ENCODE peak calls at places on chromosome 18, in eight cellular contexts. N is left ventricle myocardium inferior; S is activated CD4-positive, alpha-beta T cell treated with anti-CD3 and anti-CD28 coated beads for 1 hour; R is AG08395; Z is hypothalamus; O is astrocyte; L is MCF 10A; X is NCI-H2029. I is an unnamed sample.

GRCh38 chr18:2971741-2972552 is 41.0 kb downstream of the LPIN2 start:
- DNase-seq in R (no peak), S (peak), O (no peak), L (no peak), Z (peak), N (peak), X (no peak), I (no peak)

GRCh38 chr18:52326001-52326400 is 14.0 kb upstream of the DCC start:
- DNase-seq in S (no peak), O (peak), X (no peak), N (no peak), L (no peak), Z (no peak), R (no peak), I (no peak)

GRCh38 chr18:8264861-8265411 is 344.3 kb upstream of the RAB12 start:
- DNase-seq in Z (no peak), N (no peak), S (no peak), X (no peak), L (no peak), R (no peak), O (no peak), I (peak)

GRCh38 chr18:26777316-26778053 is 88.0 kb downstream of the AQP4 start:
- DNase-seq in L (peak), N (no peak), X (no peak), R (no peak), O (peak), Z (no peak), S (no peak), I (no peak)

GRCh38 chr18:48788378-48788777 is 162.4 kb downstream of the SMAD7 start:
- DNase-seq in X (no peak), S (no peak), R (no peak), Z (no peak), N (no peak), O (no peak), L (no peak), I (no peak)

GRCh38 chr18:64037812-64038414 is 68.0 kb downstream of the SERPINB8 start:
- DNase-seq in R (peak), X (no peak), Z (no peak), S (no peak), N (no peak), L (peak), O (peak), I (no peak)

GRCh38 chr18:24987271-24987932 is 364.6 kb downstream of the ZNF521 start:
- DNase-seq in R (peak), O (peak), S (no peak), N (peak), X (no peak), Z (no peak), L (no peak), I (no peak)

GRCh38 chr18:74234326-74235171 is 57.2 kb downstream of the CYB5A start:
- DNase-seq in O (peak), S (no peak), Z (no peak), R (peak), L (peak), X (no peak), N (no peak), I (peak)

GRCh38 chr18:2881490-2882195 is 34.8 kb downstream of the EMILIN2 start:
- DNase-seq in Z (no peak), L (no peak), O (peak), N (peak), S (no peak), R (peak), X (peak), I (no peak)

GRCh38 chr18:42707080-42707479 is 408.4 kb downstream of the RIT2 start:
- DNase-seq in X (no peak), L (no peak), N (no peak), O (no peak), R (no peak), S (no peak), Z (no peak), I (no peak)

GRCh38 chr18:55743701-55744100 is 155.7 kb upstream of the TCF4 start:
- DNase-seq in L (no peak), R (no peak), S (no peak), Z (no peak), X (no peak), O (peak), N (no peak), I (no peak)

GRCh38 chr18:10449396-10449795 is 5.0 kb upstream of the APCDD1 start:
- DNase-seq in S (no peak), Z (no peak), X (no peak), O (peak), L (no peak), N (no peak), R (no peak), I (no peak)

GRCh38 chr18:35889677-35890076 is 82.8 kb upstream of the RMP24 start:
- DNase-seq in X (no peak), O (no peak), L (no peak), S (no peak), Z (no peak), R (no peak), N (no peak), I (no peak)

GRCh38 chr18:31204833-31205232 is 42.2 kb upstream of the DSC1 start:
- DNase-seq in O (no peak), S (no peak), R (no peak), Z (no peak), N (no peak), L (no peak), X (no peak), I (no peak)

GRCh38 chr18:43812627-43813026 is 535.3 kb upstream of the SYT4 start:
- DNase-seq in X (no peak), O (no peak), N (no peak), S (no peak), L (no peak), Z (no peak), R (no peak), I (no peak)

GRCh38 chr18:67410671-67411070 is 105.8 kb downstream of the DSEL start:
- DNase-seq in X (no peak), Z (no peak), S (no peak), N (no peak), L (no peak), O (peak), R (no peak), I (no peak)

GRCh38 chr18:55318864-55319516 is 269.0 kb downstream of the TCF4 start:
- DNase-seq in Z (no peak), L (no peak), N (no peak), R (peak), S (no peak), X (no peak), O (peak), I (no peak)

GRCh38 chr18:79737426-79737825 is 57.8 kb downstream of the CTDP1 start:
- DNase-seq in R (no peak), S (no peak), X (no peak), O (no peak), L (no peak), N (peak), Z (no peak), I (no peak)

GRCh38 chr18:9021458-9021857 is 81.0 kb upstream of the NDUFV2 start:
- DNase-seq in Z (no peak), X (no peak), S (no peak), R (no peak), O (no peak), L (no peak), N (no peak), I (no peak)